ENCODE peak calls at places on chromosomes 1 and 21, in eight cellular contexts. O is CD8-positive, alpha-beta memory T cell; C is aorta; F is fibroblast of the aortic adventitia; X is pancreas; S is fibroblast of pulmonary artery; B is esophagus muscularis mucosa; Y is HAP-1. Q is an unnamed sample.

GRCh38 chr1:24790490-24790889 is 45.2 kb downstream of the CLIC4 start:
- DNase-seq in O (no peak), C (no peak), F (no peak), X (no peak), S (no peak), B (no peak), Y (no peak), Q (no peak)

GRCh38 chr1:226512076-226512728 is 36.4 kb upstream of the STUM start:
- DNase-seq in O (no peak), C (no peak), F (no peak), X (no peak), S (no peak), B (no peak), Y (no peak), Q (peak)

GRCh38 chr1:240611619-240612490 is at the start of gene GREM2:
- DNase-seq in O (peak), C (peak), F (peak), X (peak), S (peak), B (peak), Y (peak), Q (peak)

GRCh38 chr1:5419501-5419900 is 572.7 kb downstream of the NPHP4 start:
- DNase-seq in O (no peak), C (no peak), F (no peak), X (no peak), S (no peak), B (no peak), Y (no peak), Q (no peak)

GRCh38 chr1:230163205-230163604 is 96.2 kb downstream of the GALNT2 start:
- DNase-seq in O (no peak), C (no peak), F (peak), X (no peak), S (peak), B (no peak), Y (no peak), Q (no peak)

GRCh38 chr1:58898739-58899580 is 115.1 kb upstream of the JUN start:
- DNase-seq in O (no peak), C (peak), F (no peak), X (peak), S (peak), B (peak), Y (no peak), Q (peak)

GRCh38 chr1:204092632-204093420 is 19.9 kb downstream of the SOX13 start:
- DNase-seq in O (no peak), C (no peak), F (no peak), X (no peak), S (no peak), B (no peak), Y (no peak), Q (no peak)

GRCh38 chr1:20584890-20585289 is 4.0 kb upstream of the CDA start:
- DNase-seq in O (no peak), C (no peak), F (peak), X (no peak), S (peak), B (no peak), Y (no peak), Q (no peak)

GRCh38 chr1:72056516-72056915 is 225.8 kb downstream of the NEGR1 start:
- DNase-seq in O (no peak), C (no peak), F (no peak), X (no peak), S (no peak), B (no peak), Y (no peak), Q (no peak)

GRCh38 chr21:41518757-41519156 is 10.8 kb upstream of the TMPRSS2 start:
- DNase-seq in O (no peak), C (no peak), F (no peak), X (no peak), S (no peak), B (no peak), Y (no peak), Q (no peak)

GRCh38 chr1:24725209-24725651 is 20.0 kb upstream of the CLIC4 start:
- DNase-seq in O (no peak), C (no peak), F (no peak), X (no peak), S (peak), B (no peak), Y (no peak), Q (no peak)

GRCh38 chr1:202063093-202063492 is 52.7 kb downstream of the ELF3 start:
- DNase-seq in O (no peak), C (no peak), F (no peak), X (no peak), S (no peak), B (no peak), Y (no peak), Q (peak)

GRCh38 chr1:62435231-62436038 is 1.4 kb upstream of the USP1 start:
- DNase-seq in O (no peak), C (no peak), F (no peak), X (peak), S (no peak), B (no peak), Y (peak), Q (no peak)

GRCh38 chr1:44405804-44406743 is 1.0 kb downstream of the RNF220 start:
- DNase-seq in O (peak), C (no peak), F (no peak), X (peak), S (no peak), B (no peak), Y (peak), Q (no peak)

GRCh38 chr1:94863297-94863911 is 43.2 kb downstream of the SLC44A3 start:
- DNase-seq in O (no peak), C (no peak), F (peak), X (no peak), S (peak), B (no peak), Y (no peak), Q (no peak)
- H3K4me3 ChIP-seq in O (no peak), C (no peak), F (no peak), X (no peak), S (peak), B (peak), Y (no peak), Q (no peak)

GRCh38 chr1:168217664-168218063 is 8.1 kb upstream of the SFT2D2 start:
- DNase-seq in O (no peak), C (no peak), F (no peak), X (no peak), S (no peak), B (peak), Y (no peak), Q (no peak)
- H3K4me3 ChIP-seq in O (no peak), C (no peak), F (no peak), X (no peak), S (no peak), B (no peak), Y (no peak), Q (no peak)

GRCh38 chr1:246246430-246246829 is 260.6 kb downstream of the SMYD3 start:
- DNase-seq in O (no peak), C (no peak), F (peak), X (no peak), S (no peak), B (no peak), Y (no peak), Q (no peak)
- H3K4me3 ChIP-seq in O (no peak), C (no peak), F (no peak), X (no peak), S (no peak), B (no peak), Y (no peak), Q (no peak)

DNA sequence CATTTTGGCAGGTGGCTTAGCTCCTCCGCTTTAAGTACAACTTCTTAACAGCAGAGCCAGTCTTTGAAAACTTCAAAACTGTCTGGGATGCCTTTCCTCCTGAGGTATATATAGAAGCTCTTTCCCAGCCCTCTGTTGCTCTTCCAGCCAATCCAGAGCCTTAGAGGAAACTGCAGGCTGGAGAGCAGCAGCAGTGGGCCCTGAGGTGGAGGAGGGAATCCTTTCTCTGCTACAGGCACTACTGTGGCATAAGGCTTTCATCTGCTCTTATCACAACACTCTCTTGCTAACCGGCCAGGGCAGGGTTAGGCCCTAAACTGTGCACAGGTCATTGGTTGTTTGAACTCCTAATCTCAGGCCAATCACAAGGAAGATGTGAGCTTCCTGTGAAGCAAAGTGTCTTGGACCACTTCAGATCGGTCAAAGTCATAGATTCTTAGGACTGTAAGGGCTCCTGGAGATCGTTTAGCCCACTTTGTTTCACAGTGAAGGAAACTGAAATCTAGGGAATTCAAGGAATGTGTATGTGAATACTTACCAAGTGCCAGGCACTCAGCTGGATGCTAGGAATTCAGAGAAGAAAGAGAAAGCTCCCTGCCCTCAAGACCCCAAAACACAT is at the start of gene RGS5:
- DNase-seq in O (no peak), C (peak), F (peak), X (no peak), S (peak), B (no peak), Y (no peak), Q (peak)
- H3K4me3 ChIP-seq in O (no peak), C (peak), F (no peak), X (no peak), S (no peak), B (peak), Y (no peak), Q (no peak)

GRCh38 chr1:234327577-234328164 is 45.6 kb upstream of the COA6 start:
- DNase-seq in O (no peak), C (no peak), F (no peak), X (no peak), S (no peak), B (peak), Y (no peak), Q (no peak)

GRCh38 chr1:234324668-234325225 is 48.5 kb upstream of the COA6 start:
- DNase-seq in O (no peak), C (no peak), F (no peak), X (no peak), S (no peak), B (no peak), Y (no peak), Q (no peak)

GRCh38 chr1:234322979-234323378 is 50.3 kb upstream of the COA6 start:
- DNase-seq in O (no peak), C (peak), F (peak), X (peak), S (peak), B (peak), Y (peak), Q (peak)

GRCh38 chr1:234326493-234327366 is 46.5 kb upstream of the COA6 start:
- DNase-seq in O (peak), C (peak), F (peak), X (peak), S (peak), B (peak), Y (peak), Q (peak)

DNA sequence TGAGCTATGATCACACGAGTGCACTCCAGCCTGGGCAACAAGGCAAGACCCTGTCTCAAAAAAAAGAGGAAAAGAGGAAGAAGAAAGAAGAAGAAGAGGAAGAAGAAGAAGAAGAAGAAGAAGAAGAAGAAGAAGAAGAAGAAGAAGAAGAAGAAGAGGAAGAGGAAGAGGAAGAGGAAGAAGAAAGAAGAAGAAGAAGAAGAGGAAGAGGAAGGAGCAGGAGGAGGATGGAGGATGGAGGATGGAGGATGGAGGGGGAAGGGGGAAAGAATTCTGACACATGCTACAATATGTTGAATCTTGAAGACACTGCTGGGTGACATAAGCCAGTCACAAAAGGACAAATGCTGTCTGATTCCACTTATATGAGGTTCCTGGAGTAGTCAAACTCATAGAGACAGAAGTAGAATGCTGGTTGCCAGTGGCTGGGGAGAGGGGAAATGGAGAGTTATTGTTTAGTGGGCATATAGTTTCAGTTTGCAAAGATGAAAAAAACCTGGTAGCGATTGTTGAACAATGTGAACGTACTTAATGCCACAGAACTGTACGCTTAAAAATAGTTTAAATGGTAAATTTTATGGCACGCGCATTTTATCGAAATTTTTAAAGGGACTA is 47.3 kb upstream of the COA6 start:
- DNase-seq in O (no peak), C (no peak), F (no peak), X (no peak), S (no peak), B (no peak), Y (no peak), Q (no peak)
- H3K4me3 ChIP-seq in O (peak), C (peak), F (no peak), X (peak), S (peak), B (peak), Y (no peak), Q (no peak)

GRCh38 chr1:13730301-13730700 is 30.3 kb downstream of the PRDM2 start:
- DNase-seq in O (peak), C (no peak), F (no peak), X (no peak), S (no peak), B (no peak), Y (no peak), Q (no peak)
- H3K4me3 ChIP-seq in O (peak), C (no peak), F (no peak), X (no peak), S (no peak), B (no peak), Y (no peak), Q (no peak)

DNA sequence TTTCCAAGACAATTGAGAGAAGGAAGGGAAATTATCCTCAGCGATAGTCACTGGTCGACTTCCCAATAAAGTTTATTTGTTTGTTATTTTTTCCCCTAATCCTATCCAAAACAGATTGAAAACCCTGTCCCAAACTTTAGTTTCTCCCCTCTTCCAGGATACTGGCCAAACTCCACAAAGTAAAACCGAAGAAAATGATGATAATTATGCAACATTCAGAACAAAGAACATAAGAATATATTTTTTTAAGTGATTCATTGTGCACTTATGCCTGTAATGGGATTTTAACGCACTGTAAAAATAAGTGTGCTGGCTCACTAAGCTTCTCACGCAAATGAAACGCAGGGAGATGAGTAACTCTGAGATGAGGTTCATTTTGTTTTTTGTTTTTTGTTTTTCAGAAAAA is 6.0 kb downstream of the GLIS1 start:
- DNase-seq in O (no peak), C (no peak), F (peak), X (no peak), S (peak), B (no peak), Y (no peak), Q (no peak)
- H3K4me3 ChIP-seq in O (no peak), C (no peak), F (peak), X (no peak), S (peak), B (no peak), Y (no peak), Q (no peak)

DNA sequence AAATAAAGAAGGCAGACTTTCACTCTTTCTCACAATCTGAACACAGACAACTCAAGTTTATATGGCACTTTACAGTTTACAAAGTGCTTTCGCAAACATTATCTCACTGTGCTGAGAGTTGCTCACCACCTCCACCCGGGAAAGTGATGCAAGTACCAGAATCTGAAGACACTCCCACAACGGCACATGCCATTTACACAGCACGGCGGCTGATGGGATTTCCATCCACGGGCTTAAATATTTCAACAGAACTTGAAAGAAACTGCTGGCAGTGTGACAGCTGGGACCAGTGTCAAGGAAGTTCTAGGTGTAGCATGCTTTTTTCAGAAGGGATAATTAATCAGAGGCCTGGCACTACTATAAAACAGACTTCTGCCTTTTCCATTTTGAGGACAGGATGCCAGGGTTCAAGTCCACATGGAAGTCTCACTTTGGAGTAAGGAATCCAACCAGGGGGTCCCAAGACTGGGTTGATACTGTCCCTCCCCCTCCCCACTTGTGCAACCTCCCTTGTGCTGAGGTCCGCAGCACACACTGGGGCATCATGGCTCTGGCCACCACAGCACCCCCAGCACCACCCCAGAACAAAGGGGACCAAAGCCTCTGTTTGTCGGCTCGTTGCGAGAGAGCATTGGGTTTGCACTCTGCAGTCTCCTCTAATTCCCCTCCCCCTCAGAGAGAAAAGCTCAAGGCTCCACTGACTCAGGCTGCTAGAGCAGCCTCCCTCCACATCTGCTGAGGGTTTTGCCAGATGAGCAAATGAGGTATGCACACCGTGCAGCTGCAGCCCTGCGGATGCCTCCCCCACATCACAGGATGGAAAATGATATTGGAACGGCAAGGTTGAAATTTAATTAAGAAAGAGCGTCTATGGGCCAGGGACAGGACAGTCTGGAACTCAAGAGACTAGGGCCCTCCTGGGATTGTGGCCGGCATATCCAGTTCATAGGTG is 154.9 kb downstream of the TGFBR3 start:
- DNase-seq in O (no peak), C (no peak), F (peak), X (no peak), S (peak), B (peak), Y (no peak), Q (peak)
- H3K4me3 ChIP-seq in O (no peak), C (no peak), F (no peak), X (no peak), S (no peak), B (no peak), Y (no peak), Q (no peak)

DNA sequence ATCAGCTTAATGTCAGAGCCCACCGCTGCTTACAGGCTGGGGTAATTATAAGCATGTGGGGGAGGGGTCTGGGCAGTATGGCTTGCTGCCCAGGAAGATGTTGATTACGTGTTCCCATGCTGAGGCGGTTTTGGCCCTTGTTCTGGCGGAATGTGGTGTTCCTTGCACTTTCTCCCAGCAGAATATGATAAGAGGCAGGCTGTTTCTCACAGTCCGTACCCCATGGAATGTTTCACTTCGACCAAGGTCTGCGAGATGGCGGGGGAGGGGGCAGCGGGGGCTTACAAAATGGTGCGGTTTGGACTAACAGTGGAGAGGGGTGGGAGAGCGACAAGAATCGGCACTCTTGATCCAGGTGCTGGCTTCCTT is 9.8 kb upstream of the HPCAL4 start:
- DNase-seq in O (no peak), C (no peak), F (peak), X (peak), S (peak), B (no peak), Y (no peak), Q (no peak)
- H3K4me3 ChIP-seq in O (no peak), C (no peak), F (peak), X (peak), S (peak), B (no peak), Y (no peak), Q (no peak)

Q was measured in Caco-2.